ENCODE peak calls at places on chromosomes 12 and 14, in five cellular contexts. N is Peyer's patch, G is fibroblast of lung, T is H1, U is BE2C. W is an unnamed sample. For H3K4me1, the result is how much of the 10 kb centered on the place peaks cover.

GRCh38 chr12:119393685-119394084 is 59.2 kb downstream of the CCDC60 start:
- DNase-seq in U (no peak), T (no peak), N (no peak), G (no peak), W (no peak)

GRCh38 chr14:90451443-90451842 is 54.6 kb downstream of the CALM1 start:
- DNase-seq in U (peak), N (no peak), T (no peak), G (no peak), W (no peak)

GRCh38 chr14:68139466-68140110 is 320.0 kb downstream of the RAD51B start:
- DNase-seq in U (no peak), G (no peak), T (no peak), N (no peak), W (no peak)

GRCh38 chr14:28673056-28673455 is 93.5 kb upstream of the FOXG1 start:
- DNase-seq in U (no peak), T (no peak), G (peak), N (no peak), W (no peak)

GRCh38 chr12:27524839-27525238 is 833 bp downstream of the PPFIBP1 start:
- DNase-seq in U (no peak), T (no peak), G (no peak), N (peak), W (peak)

GRCh38 chr12:94922561-94922960 is 80.9 kb downstream of the NDUFA12 start:
- DNase-seq in N (no peak), T (no peak), G (no peak), U (no peak), W (no peak)

GRCh38 chr14:35420036-35420811 is 15.7 kb upstream of the NFKBIA start:
- DNase-seq in N (no peak), T (no peak), G (peak), U (peak), W (peak)

GRCh38 chr12:93829073-93829472 is 151.9 kb downstream of the CRADD start:
- DNase-seq in U (peak), G (no peak), T (no peak), N (no peak), W (no peak)

GRCh38 chr12:41407240-41407799 is 219.2 kb downstream of the PDZRN4 start:
- DNase-seq in N (no peak), T (no peak), U (no peak), G (no peak), W (no peak)

GRCh38 chr12:54821676-54822075 is 32.6 kb upstream of the MUCL1 start:
- DNase-seq in N (no peak), T (no peak), G (no peak), U (no peak), W (no peak)

GRCh38 chr12:28506271-28506670 is 316.0 kb downstream of the CCDC91 start:
- DNase-seq in G (peak), U (no peak), T (no peak), N (no peak), W (no peak)

GRCh38 chr12:11814362-11814761 is 164.9 kb downstream of the ETV6 start:
- DNase-seq in N (no peak), T (no peak), U (no peak), G (peak), W (peak)

GRCh38 chr12:77540097-77540496 is 290.6 kb upstream of the NAV3 start:
- DNase-seq in T (no peak), N (no peak), G (no peak), U (no peak), W (no peak)

DNA sequence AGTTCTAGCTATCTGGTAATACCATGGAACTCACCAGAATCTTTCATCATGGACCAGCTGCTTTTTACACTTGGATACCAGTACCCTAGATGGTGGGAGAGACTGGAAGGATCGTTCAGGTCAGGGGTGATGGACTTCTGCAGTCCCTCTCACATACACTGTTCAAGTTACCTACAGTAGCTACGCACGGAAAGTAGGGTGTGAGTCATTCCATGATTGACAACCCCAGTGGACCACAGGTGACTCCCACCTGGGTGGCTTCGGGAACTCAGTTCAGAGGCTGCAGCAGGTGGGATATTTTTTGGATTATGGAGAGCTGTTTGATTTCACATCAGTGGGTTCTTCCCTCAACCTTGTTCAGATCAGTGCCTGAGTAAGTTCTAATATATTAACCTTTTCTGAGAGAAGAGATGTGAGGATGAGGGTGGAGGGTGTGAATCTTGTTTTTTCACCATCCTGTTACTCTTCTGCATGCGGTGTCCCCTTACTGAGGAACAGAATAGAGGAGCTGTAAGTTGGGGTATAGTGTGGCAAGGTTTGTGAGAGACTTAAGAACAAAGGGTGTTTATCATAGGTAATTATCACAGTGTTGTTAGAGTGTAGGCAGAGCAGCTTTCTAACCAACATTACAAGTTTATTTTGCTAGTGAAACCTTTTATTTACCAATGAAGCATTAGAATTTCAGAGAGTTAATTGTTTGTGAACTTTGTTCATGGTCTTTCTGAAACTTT is 39.6 kb downstream of the PRKCH start:
- DNase-seq in T (no peak), G (no peak), N (no peak), U (no peak), W (no peak)
- H3K4me1 ChIP-seq in T (under half), G (under half), N (under half), U (under half), W (under half)

GRCh38 chr12:53805801-53806200 is 54.0 kb upstream of the CISTR start:
- DNase-seq in U (no peak), T (no peak), N (no peak), G (peak), W (no peak)

GRCh38 chr12:53806689-53807088 is 54.9 kb upstream of the CISTR start:
- DNase-seq in N (no peak), T (no peak), U (no peak), G (peak), W (peak)

GRCh38 chr12:53803703-53804102 is 51.9 kb upstream of the CISTR start:
- DNase-seq in T (no peak), N (no peak), U (no peak), G (no peak), W (no peak)

GRCh38 chr12:53804429-53804828 is 52.6 kb upstream of the CISTR start:
- DNase-seq in N (no peak), T (no peak), G (no peak), U (no peak), W (no peak)

GRCh38 chr12:53805067-53805466 is 53.3 kb upstream of the CISTR start:
- DNase-seq in T (no peak), G (no peak), N (no peak), U (no peak), W (peak)
- H3K4me1 ChIP-seq in T (under half), G (under half), N (under half), U (under half), W (under half)

GRCh38 chr12:120851444-120851843 is 52.7 kb downstream of the SPPL3 start:
- DNase-seq in T (no peak), G (no peak), N (peak), U (no peak), W (no peak)
- H3K4me1 ChIP-seq in T (under half), G (under half), N (under half), U (under half), W (half or more)

GRCh38 chr12:53467880-53468279 is 16.0 kb downstream of the PCBP2 start:
- DNase-seq in T (no peak), N (no peak), U (no peak), G (no peak), W (no peak)

GRCh38 chr12:53465679-53466078 is 13.8 kb downstream of the PCBP2 start:
- DNase-seq in T (no peak), G (no peak), N (no peak), U (no peak), W (no peak)

GRCh38 chr12:53468286-53468685 is 16.4 kb downstream of the PCBP2 start:
- DNase-seq in T (no peak), U (no peak), G (no peak), N (no peak), W (no peak)

GRCh38 chr12:53466640-53467039 is 14.7 kb downstream of the PCBP2 start:
- DNase-seq in N (no peak), U (no peak), G (no peak), T (no peak), W (no peak)

GRCh38 chr12:53467082-53467481 is 15.2 kb downstream of the PCBP2 start:
- DNase-seq in G (no peak), T (no peak), N (no peak), U (no peak), W (no peak)
- H3K4me1 ChIP-seq in G (under half), T (under half), N (under half), U (under half), W (under half)

GRCh38 chr14:95557291-95557690 is 22.4 kb downstream of the GLRX5 start:
- DNase-seq in N (no peak), T (no peak), G (no peak), U (no peak), W (no peak)

GRCh38 chr14:95557832-95558231 is 23.0 kb downstream of the GLRX5 start:
- DNase-seq in N (no peak), T (no peak), G (no peak), U (no peak), W (no peak)

GRCh38 chr14:95561001-95561412 is 26.2 kb downstream of the GLRX5 start:
- DNase-seq in G (peak), T (peak), N (peak), U (peak), W (peak)

GRCh38 chr14:95562892-95563685 is 28.2 kb downstream of the GLRX5 start:
- DNase-seq in U (no peak), G (no peak), N (no peak), T (no peak), W (peak)

GRCh38 chr14:95559203-95559602 is 24.4 kb downstream of the GLRX5 start:
- DNase-seq in G (no peak), U (no peak), T (no peak), N (no peak), W (no peak)
- H3K4me1 ChIP-seq in G (under half), U (under half), T (under half), N (under half), W (under half)

DNA sequence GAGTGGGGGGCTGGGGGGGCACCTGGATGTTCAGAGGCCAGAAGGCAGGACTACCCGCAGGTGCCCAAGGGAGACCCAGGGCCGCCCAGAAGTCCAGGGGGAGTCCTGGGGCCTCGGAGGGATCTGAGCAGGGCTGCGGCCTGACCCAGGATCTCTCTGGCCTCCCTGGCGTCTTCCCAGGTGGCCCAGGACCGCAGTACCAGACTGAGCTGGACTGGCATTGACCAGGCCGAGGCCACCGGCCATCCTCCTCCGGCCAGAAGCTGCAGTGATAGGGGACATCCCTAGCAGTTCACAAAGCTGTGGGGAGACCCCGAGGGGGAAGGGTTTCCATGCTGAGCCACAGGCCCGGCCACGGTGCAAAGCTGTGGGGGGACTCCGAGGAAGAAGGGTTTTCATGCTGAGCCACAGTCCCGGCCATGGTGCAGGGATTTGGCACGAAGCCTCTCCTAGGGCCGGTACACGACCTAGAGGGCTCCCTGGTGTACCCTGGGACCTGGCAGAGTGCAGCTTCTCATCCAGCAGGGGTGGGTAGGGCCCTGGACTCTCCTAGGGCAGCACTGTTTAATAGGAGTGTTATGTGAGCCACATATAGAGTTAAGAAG is 24.4 kb downstream of the FBRSL1 start:
- DNase-seq in T (no peak), G (no peak), U (no peak), N (no peak), W (no peak)
- H3K4me1 ChIP-seq in T (under half), G (under half), U (under half), N (under half), W (under half)

GRCh38 chr12:46360908-46361666 is 11.5 kb downstream of the SLC38A2 start:
- DNase-seq in G (no peak), T (no peak), U (no peak), N (no peak), W (no peak)
- H3K4me1 ChIP-seq in G (under half), T (under half), U (under half), N (under half), W (under half)

GRCh38 chr14:50794063-50794645 is 36.8 kb downstream of the NIN start:
- DNase-seq in T (no peak), U (no peak), N (no peak), G (no peak), W (no peak)
- H3K4me1 ChIP-seq in T (under half), U (under half), N (under half), G (under half), W (under half)

GRCh38 chr14:87993485-87993809 is 465 bp upstream of the GALC start:
- DNase-seq in G (no peak), U (no peak), N (no peak), T (no peak), W (no peak)
- H3K4me1 ChIP-seq in G (under half), U (under half), N (under half), T (under half), W (under half)

GRCh38 chr14:104792101-104792884 is 3.3 kb downstream of the AKT1 start:
- DNase-seq in G (no peak), T (no peak), U (no peak), N (no peak), W (no peak)
- H3K4me1 ChIP-seq in G (under half), T (under half), U (under half), N (under half), W (under half)